ENCODE peak calls at places on chromosomes 13 and 19, in five cellular contexts. One of them, this sample, is unnamed.

GRCh38 chr19:38229585-38230073 is 5.6 kb upstream of the DPF1 start:
- DNase-seq in tibial artery: no peak
- DNase-seq in GM23248: peak; percentile 87
- DNase-seq in tibial nerve: no peak
- DNase-seq in aorta: peak; percentile 70
- DNase-seq in this sample: peak; percentile 51

GRCh38 chr13:113861433-113862030 is 2.3 kb downstream of the GAS6 start:
- DNase-seq in aorta: no peak
- DNase-seq in tibial nerve: no peak
- DNase-seq in tibial artery: peak; percentile 57
- DNase-seq in GM23248: no peak
- DNase-seq in this sample: peak; percentile 38

GRCh38 chr19:31110331-31110730 is 238.9 kb downstream of the TSHZ3 start:
- DNase-seq in GM23248: peak; percentile 70
- DNase-seq in aorta: peak; percentile 56
- DNase-seq in tibial nerve: no peak
- DNase-seq in tibial artery: no peak
- DNase-seq in this sample: peak; percentile 60

GRCh38 chr13:112346899-112347229 is 29.3 kb upstream of the SPACA7 start:
- DNase-seq in tibial nerve: no peak
- DNase-seq in aorta: no peak
- DNase-seq in tibial artery: no peak
- DNase-seq in GM23248: no peak
- DNase-seq in this sample: peak; percentile 48

GRCh38 chr13:98706446-98707110 is 45.9 kb downstream of the SLC15A1 start:
- DNase-seq in tibial nerve: no peak
- DNase-seq in aorta: no peak
- DNase-seq in GM23248: no peak
- DNase-seq in tibial artery: no peak
- DNase-seq in this sample: peak; percentile 49

GRCh38 chr13:77544365-77544764 is 8.9 kb downstream of the SCEL start:
- DNase-seq in aorta: peak; percentile 63
- DNase-seq in GM23248: peak; percentile 17
- DNase-seq in tibial artery: peak; percentile 68
- DNase-seq in tibial nerve: peak; percentile 46
- DNase-seq in this sample: no peak

GRCh38 chr19:35518313-35518712 is 4.9 kb upstream of the DMKN start:
- DNase-seq in GM23248: peak; percentile 98
- DNase-seq in tibial artery: no peak
- DNase-seq in tibial nerve: no peak
- DNase-seq in aorta: no peak
- DNase-seq in this sample: peak; percentile 30

GRCh38 chr13:112240076-112240475 is 136.1 kb upstream of the SPACA7 start:
- DNase-seq in tibial artery: peak; percentile 12
- DNase-seq in aorta: no peak
- DNase-seq in GM23248: no peak
- DNase-seq in tibial nerve: no peak
- DNase-seq in this sample: no peak

GRCh38 chr13:71866173-71867091 is 572 bp downstream of the DACH1 start:
- DNase-seq in aorta: no peak
- DNase-seq in tibial nerve: no peak
- DNase-seq in GM23248: peak; percentile 24
- DNase-seq in tibial artery: no peak
- DNase-seq in this sample: peak; percentile 29

GRCh38 chr19:36082916-36083315 is 28.0 kb upstream of the OVOL3 start:
- DNase-seq in tibial artery: no peak
- DNase-seq in GM23248: no peak
- DNase-seq in tibial nerve: no peak
- DNase-seq in aorta: no peak
- DNase-seq in this sample: no peak

GRCh38 chr19:58559275-58560006 is 1.0 kb upstream of the UBE2M start:
- DNase-seq in tibial artery: peak; percentile 97
- DNase-seq in GM23248: peak; percentile 94
- DNase-seq in aorta: peak; percentile 96
- DNase-seq in tibial nerve: peak; percentile 86
- DNase-seq in this sample: peak; percentile 96

GRCh38 chr13:36981156-36981743 is 17.9 kb downstream of the ALG5 start:
- DNase-seq in tibial nerve: no peak
- DNase-seq in tibial artery: no peak
- DNase-seq in aorta: no peak
- DNase-seq in GM23248: peak; percentile 75
- DNase-seq in this sample: peak; percentile 44

GRCh38 chr19:2532252-2533071 is 56.5 kb downstream of the GADD45B start:
- DNase-seq in tibial nerve: no peak
- DNase-seq in tibial artery: no peak
- DNase-seq in GM23248: peak; percentile 82
- DNase-seq in aorta: no peak
- DNase-seq in this sample: no peak

GRCh38 chr19:11236324-11237301 is 2.8 kb upstream of the ANGPTL8 start:
- DNase-seq in GM23248: no peak
- DNase-seq in tibial artery: no peak
- DNase-seq in tibial nerve: no peak
- DNase-seq in aorta: no peak
- DNase-seq in this sample: peak; percentile 59

GRCh38 chr13:44899967-44900366 is 89.3 kb downstream of the NUFIP1 start:
- DNase-seq in GM23248: no peak
- DNase-seq in aorta: no peak
- DNase-seq in tibial artery: no peak
- DNase-seq in tibial nerve: no peak
- DNase-seq in this sample: no peak

GRCh38 chr19:2049741-2050348 is 1.2 kb downstream of the MKNK2 start:
- DNase-seq in tibial nerve: peak; percentile 81
- DNase-seq in tibial artery: peak; percentile 96
- DNase-seq in aorta: peak; percentile 82
- DNase-seq in GM23248: peak; percentile 77
- DNase-seq in this sample: peak; percentile 72

GRCh38 chr13:52026246-52026626 is 1.7 kb downstream of the UTP14C start:
- DNase-seq in tibial artery: no peak
- DNase-seq in tibial nerve: no peak
- DNase-seq in aorta: no peak
- DNase-seq in GM23248: no peak
- DNase-seq in this sample: peak; percentile 60

GRCh38 chr19:4671182-4671851 is 1.2 kb upstream of the MYDGF start:
- DNase-seq in tibial artery: no peak
- DNase-seq in GM23248: no peak
- DNase-seq in tibial nerve: no peak
- DNase-seq in aorta: no peak
- DNase-seq in this sample: no peak

GRCh38 chr19:55658846-55659459 is 4.1 kb downstream of the U2AF2 start:
- DNase-seq in GM23248: no peak
- DNase-seq in tibial artery: no peak
- DNase-seq in aorta: no peak
- DNase-seq in tibial nerve: no peak
- DNase-seq in this sample: no peak

GRCh38 chr13:113651511-113652403 is 6.2 kb downstream of the ATP4B start:
- DNase-seq in tibial nerve: no peak
- DNase-seq in tibial artery: peak; percentile 60
- DNase-seq in GM23248: no peak
- DNase-seq in aorta: peak; percentile 34
- DNase-seq in this sample: no peak

GRCh38 chr19:6730941-6731670 is 6.3 kb downstream of the GPR108 start:
- DNase-seq in tibial artery: no peak
- DNase-seq in aorta: no peak
- DNase-seq in GM23248: no peak
- DNase-seq in tibial nerve: no peak
- DNase-seq in this sample: no peak

GRCh38 chr13:48515732-48516131 is 17.1 kb downstream of the RCBTB2 start:
- DNase-seq in GM23248: no peak
- DNase-seq in tibial artery: no peak
- DNase-seq in tibial nerve: no peak
- DNase-seq in aorta: no peak
- DNase-seq in this sample: no peak

GRCh38 chr19:30590596-30591229 is 218.5 kb downstream of the ZNF536 start:
- DNase-seq in aorta: no peak
- DNase-seq in tibial nerve: no peak
- DNase-seq in tibial artery: no peak
- DNase-seq in GM23248: no peak
- DNase-seq in this sample: no peak

GRCh38 chr13:63285426-63285825 is 1869.8 kb upstream of the PCDH20 start:
- DNase-seq in tibial artery: no peak
- DNase-seq in GM23248: no peak
- DNase-seq in aorta: no peak
- DNase-seq in tibial nerve: no peak
- DNase-seq in this sample: no peak

GRCh38 chr19:29378126-29378525 is 147.7 kb upstream of the VSTM2B start:
- DNase-seq in tibial artery: peak; percentile 12
- DNase-seq in tibial nerve: no peak
- DNase-seq in aorta: no peak
- DNase-seq in GM23248: no peak
- DNase-seq in this sample: no peak

GRCh38 chr13:41111454-41111853 is 21.1 kb downstream of the KBTBD6 start:
- DNase-seq in aorta: no peak
- DNase-seq in GM23248: peak; percentile 44
- DNase-seq in tibial nerve: no peak
- DNase-seq in tibial artery: no peak
- DNase-seq in this sample: no peak

GRCh38 chr19:2045501-2046045 is 5.5 kb downstream of the MKNK2 start:
- DNase-seq in tibial nerve: no peak
- DNase-seq in GM23248: no peak
- DNase-seq in aorta: peak; percentile 53
- DNase-seq in tibial artery: no peak
- DNase-seq in this sample: no peak

GRCh38 chr13:113646921-113647340 is 11.1 kb downstream of the ATP4B start:
- DNase-seq in GM23248: no peak
- DNase-seq in tibial artery: peak; percentile 66
- DNase-seq in aorta: peak; percentile 40
- DNase-seq in tibial nerve: no peak
- DNase-seq in this sample: no peak

GRCh38 chr19:55171440-55171839 is 5.0 kb upstream of the DNAAF3 start:
- DNase-seq in aorta: no peak
- DNase-seq in tibial nerve: no peak
- DNase-seq in GM23248: no peak
- DNase-seq in tibial artery: no peak
- DNase-seq in this sample: no peak

DNA sequence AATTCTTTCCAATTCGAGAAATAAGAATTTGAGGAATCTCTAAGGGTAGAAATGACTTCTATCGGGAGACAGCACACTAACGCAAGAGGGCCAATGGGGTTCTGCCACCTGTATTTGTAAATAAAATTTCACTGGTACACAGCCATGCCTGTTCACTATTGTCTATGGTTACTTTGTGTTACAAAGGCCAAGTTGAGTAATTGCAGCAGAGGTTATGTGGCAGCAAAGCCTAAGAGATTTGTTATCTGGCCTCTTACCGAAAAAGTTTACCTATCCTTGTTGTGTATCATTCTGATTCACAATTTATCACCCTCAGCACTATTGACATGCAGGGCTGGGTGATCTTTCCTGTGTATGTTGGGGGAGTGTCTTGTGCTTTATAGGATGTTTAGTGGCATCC is 278.0 kb downstream of the KLF5 start:
- DNase-seq in aorta: no peak
- DNase-seq in tibial artery: no peak
- DNase-seq in GM23248: no peak
- DNase-seq in tibial nerve: no peak
- DNase-seq in this sample: no peak
- H3K27ac ChIP-seq in aorta: no peak overlapping the region
- H3K27ac ChIP-seq in tibial artery: no peak overlapping the region
- H3K27ac ChIP-seq in GM23248: no peak overlapping the region
- H3K27ac ChIP-seq in tibial nerve: no peak overlapping the region
- H3K27ac ChIP-seq in this sample: no peak overlapping the region

DNA sequence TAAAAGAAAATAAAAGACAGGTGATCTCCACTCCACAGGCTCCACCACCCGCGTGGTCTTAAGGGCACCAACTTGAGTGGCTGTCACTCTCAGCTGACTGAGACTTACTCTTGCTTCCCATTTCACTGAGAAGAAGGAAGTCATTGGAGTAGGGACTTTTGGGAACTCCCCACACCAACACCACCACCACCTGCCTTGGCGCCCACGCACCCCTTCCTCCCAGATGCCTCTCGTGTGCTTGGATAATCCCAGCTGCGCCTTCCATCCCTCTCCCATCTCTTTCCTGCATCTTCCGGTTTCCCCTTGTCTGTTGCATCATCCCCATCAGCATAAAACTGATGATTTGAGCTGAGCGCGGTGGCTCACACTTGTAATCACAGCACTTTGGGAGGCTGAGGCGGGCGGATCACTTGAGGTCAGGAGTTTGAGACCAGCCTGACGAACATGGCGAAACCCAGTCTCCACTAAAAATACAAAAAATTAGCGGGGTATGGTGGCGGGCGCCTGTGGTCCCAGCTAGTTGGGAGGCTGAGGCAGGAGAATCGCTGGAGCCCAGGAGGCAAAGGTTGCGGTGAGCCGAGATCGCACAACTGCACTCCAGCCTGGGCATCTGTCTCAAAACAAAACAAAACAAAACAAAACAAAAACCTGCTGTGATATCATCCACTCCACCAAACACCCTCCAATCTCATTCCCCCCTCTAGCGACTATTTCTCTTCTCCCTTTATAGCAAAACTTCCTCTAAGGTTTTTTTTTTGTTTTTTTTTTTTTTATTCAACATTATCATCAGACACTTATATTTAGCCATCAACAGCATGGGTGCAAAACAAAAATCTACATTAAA is 25.5 kb downstream of the AP2S1 start:
- DNase-seq in aorta: peak; percentile 73
- DNase-seq in tibial artery: no peak
- DNase-seq in tibial nerve: no peak
- DNase-seq in GM23248: peak; percentile 27
- DNase-seq in this sample: no peak
- H3K27ac ChIP-seq in aorta: no peak overlapping the region
- H3K27ac ChIP-seq in tibial artery: no peak overlapping the region
- H3K27ac ChIP-seq in tibial nerve: no peak overlapping the region
- H3K27ac ChIP-seq in GM23248: no peak overlapping the region
- H3K27ac ChIP-seq in this sample: no peak overlapping the region

GRCh38 chr19:47210180-47210490 is 20.9 kb downstream of the BBC3 start:
- DNase-seq in aorta: no peak
- DNase-seq in GM23248: no peak
- DNase-seq in tibial nerve: no peak
- DNase-seq in tibial artery: no peak
- DNase-seq in this sample: no peak
- H3K27ac ChIP-seq in aorta: no peak overlapping the region
- H3K27ac ChIP-seq in GM23248: peak overlapping the region; percentile 70
- H3K27ac ChIP-seq in tibial nerve: peak overlapping the region; percentile 30
- H3K27ac ChIP-seq in tibial artery: peak overlapping the region; percentile 51
- H3K27ac ChIP-seq in this sample: peak overlapping the region; percentile 6

GRCh38 chr13:28494861-28495585 is at the start of gene FLT1:
- DNase-seq in GM23248: peak; percentile 70
- DNase-seq in tibial nerve: no peak
- DNase-seq in tibial artery: no peak
- DNase-seq in aorta: peak; percentile 56
- DNase-seq in this sample: peak; percentile 91

GRCh38 chr13:28495586-28496564 is 947 bp upstream of the FLT1 start:
- DNase-seq in GM23248: peak; percentile 17
- DNase-seq in aorta: no peak
- DNase-seq in tibial artery: no peak
- DNase-seq in tibial nerve: no peak
- DNase-seq in this sample: peak; percentile 23

GRCh38 chr13:28494537-28494860 is 429 bp downstream of the FLT1 start:
- DNase-seq in tibial nerve: no peak
- DNase-seq in aorta: no peak
- DNase-seq in tibial artery: no peak
- DNase-seq in GM23248: peak; percentile 59
- DNase-seq in this sample: no peak

GRCh38 chr13:28492527-28493367 is 2.2 kb downstream of the FLT1 start:
- DNase-seq in GM23248: no peak
- DNase-seq in aorta: no peak
- DNase-seq in tibial artery: no peak
- DNase-seq in tibial nerve: no peak
- DNase-seq in this sample: peak; percentile 59

GRCh38 chr13:28493740-28494536 is 990 bp downstream of the FLT1 start:
- DNase-seq in aorta: no peak
- DNase-seq in tibial nerve: no peak
- DNase-seq in GM23248: peak; percentile 51
- DNase-seq in tibial artery: no peak
- DNase-seq in this sample: peak; percentile 59
- H3K27ac ChIP-seq in aorta: no peak overlapping the region
- H3K27ac ChIP-seq in tibial nerve: peak overlapping the region; percentile 75
- H3K27ac ChIP-seq in GM23248: no peak overlapping the region
- H3K27ac ChIP-seq in tibial artery: peak overlapping the region; percentile 6
- H3K27ac ChIP-seq in this sample: no peak overlapping the region